ENCODE peak calls at places on chromosomes 7 and 10, in four cellular contexts. H is GM10248, L is AG10803, V is brain microvascular endothelial cell. C is an unnamed sample.

GRCh38 chr7:55965805-55966421 is 1.5 kb downstream of the NIPSNAP2 start:
- DNase-seq in H (no peak), L (peak; percentile 82), V (no peak), C (no peak)

GRCh38 chr10:88991161-88991899 is 732 bp downstream of the FAS start:
- DNase-seq in H (peak; percentile 71), L (peak; percentile 70), V (peak; percentile 66), C (peak; percentile 52)

GRCh38 chr10:132648871-132649528 is 111.4 kb downstream of the INPP5A start:
- DNase-seq in H (no peak), L (no peak), V (no peak), C (no peak)

GRCh38 chr7:13414661-13415105 is 574.8 kb downstream of the ETV1 start:
- DNase-seq in H (no peak), L (no peak), V (peak; percentile 16), C (no peak)

GRCh38 chr7:72493850-72494661 is 81.9 kb upstream of the CALN1 start:
- DNase-seq in H (peak; percentile 66), L (peak; percentile 38), V (peak; percentile 43), C (peak; percentile 18)

GRCh38 chr10:48450233-48450810 is 143.8 kb downstream of the MAPK8 start:
- DNase-seq in H (peak; percentile 10), L (no peak), V (no peak), C (peak; percentile 13)

GRCh38 chr10:12961416-12961815 is 40.1 kb downstream of the CCDC3 start:
- DNase-seq in H (no peak), L (no peak), V (no peak), C (no peak)

GRCh38 chr7:30894866-30895408 is 16.7 kb upstream of the AQP1 start:
- DNase-seq in H (no peak), L (no peak), V (no peak), C (no peak)

GRCh38 chr10:133030791-133031190 is 56.9 kb upstream of the ADGRA1 start:
- DNase-seq in H (no peak), L (no peak), V (no peak), C (no peak)

GRCh38 chr7:30933124-30933893 is 21.7 kb downstream of the AQP1 start:
- DNase-seq in H (peak; percentile 10), L (no peak), V (no peak), C (no peak)

GRCh38 chr7:116426428-116427156 is 72.9 kb upstream of the CAV2 start:
- DNase-seq in H (no peak), L (peak; percentile 79), V (peak; percentile 81), C (no peak)

GRCh38 chr10:33129987-33130386 is 172.0 kb upstream of the ITGB1 start:
- DNase-seq in H (no peak), L (peak; percentile 95), V (peak; percentile 93), C (no peak)

GRCh38 chr7:5679047-5679740 is 102.3 kb downstream of the RNF216 start:
- DNase-seq in H (no peak), L (peak; percentile 28), V (no peak), C (no peak)

GRCh38 chr7:74104702-74105101 is 21.1 kb downstream of the LIMK1 start:
- DNase-seq in H (no peak), L (no peak), V (peak; percentile 19), C (no peak)

GRCh38 chr10:865924-866576 is 65.5 kb downstream of the LARP4B start:
- DNase-seq in H (no peak), L (no peak), V (no peak), C (no peak)

GRCh38 chr7:133252506-133252857 is 396 bp upstream of the EXOC4 start:
- DNase-seq in H (no peak), L (no peak), V (no peak), C (no peak)

GRCh38 chr10:43689955-43690771 is 41.5 kb upstream of the ZNF32 start:
- DNase-seq in H (peak; percentile 92), L (peak; percentile 79), V (peak; percentile 62), C (peak; percentile 69)

GRCh38 chr10:96319754-96320514 is 15.7 kb downstream of the DNTT start:
- DNase-seq in H (no peak), L (no peak), V (peak; percentile 7), C (no peak)

GRCh38 chr7:100686822-100687211 is 7.2 kb downstream of the GIGYF1 start:
- DNase-seq in H (no peak), L (no peak), V (no peak), C (no peak)

GRCh38 chr7:74479066-74479781 is 25.5 kb downstream of the GTF2IRD1 start:
- DNase-seq in H (no peak), L (peak; percentile 10), V (peak; percentile 2), C (no peak)

GRCh38 chr10:58807631-58808024 is 295.0 kb downstream of the BICC1 start:
- DNase-seq in H (no peak), L (peak; percentile 98), V (no peak), C (no peak)

GRCh38 chr10:72173635-72174296 is 42.0 kb upstream of the ANAPC16 start:
- DNase-seq in H (no peak), L (peak; percentile 5), V (no peak), C (no peak)

GRCh38 chr7:157429680-157430224 is 92.9 kb downstream of the DNAJB6 start:
- DNase-seq in H (no peak), L (no peak), V (no peak), C (no peak)

GRCh38 chr10:113381906-113382562 is 170.8 kb upstream of the HABP2 start:
- DNase-seq in H (no peak), L (peak; percentile 82), V (peak; percentile 81), C (no peak)

GRCh38 chr10:90787906-90788491 is 69.8 kb downstream of the HTR7 start:
- DNase-seq in H (no peak), L (peak; percentile 32), V (peak; percentile 37), C (no peak)

GRCh38 chr10:119602241-119603095 is 5.7 kb upstream of the TIAL1 start:
- DNase-seq in H (peak; percentile 43), L (peak; percentile 15), V (peak; percentile 12), C (no peak)
- TF ChIP-seq CTCF in H (peak; percentile 59), L (peak; percentile 64), V (peak; percentile 75), C (no peak)

DNA sequence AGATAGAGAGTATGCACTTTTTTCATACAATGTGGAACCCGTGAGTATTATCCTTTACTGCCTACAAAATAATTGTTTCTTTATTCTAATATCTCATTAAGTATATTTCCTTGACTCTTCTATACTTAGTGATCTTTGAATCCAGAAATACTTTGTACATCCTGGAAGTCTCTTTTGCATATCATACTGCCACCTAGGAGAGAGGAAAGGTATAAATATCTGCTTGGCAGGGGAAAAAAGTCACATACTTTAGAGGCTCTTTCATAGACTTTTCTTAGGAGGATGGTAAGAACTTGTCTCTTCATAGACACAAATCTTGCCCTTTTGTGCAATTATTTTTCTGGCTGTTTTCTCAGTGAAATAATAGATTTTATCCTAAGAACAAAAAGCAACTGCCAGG is 436.0 kb downstream of the PAXIP1 start:
- DNase-seq in H (no peak), L (no peak), V (no peak), C (no peak)
- TF ChIP-seq CTCF in H (no peak), L (no peak), V (no peak), C (no peak)

GRCh38 chr7:80791509-80791929 is 127.3 kb downstream of the SEMA3C start:
- DNase-seq in H (no peak), L (peak; percentile 29), V (no peak), C (no peak)

GRCh38 chr7:80795174-80795573 is 123.7 kb downstream of the SEMA3C start:
- DNase-seq in H (no peak), L (peak; percentile 90), V (no peak), C (no peak)

GRCh38 chr7:80785961-80786360 is 132.9 kb downstream of the SEMA3C start:
- DNase-seq in H (no peak), L (peak; percentile 94), V (no peak), C (no peak)

GRCh38 chr7:80790877-80791276 is 128.0 kb downstream of the SEMA3C start:
- DNase-seq in H (no peak), L (no peak), V (no peak), C (no peak)
- TF ChIP-seq CTCF in H (no peak), L (no peak), V (no peak), C (no peak)

GRCh38 chr10:63352976-63353375 is 112.8 kb downstream of the JMJD1C start:
- DNase-seq in H (no peak), L (no peak), V (no peak), C (no peak)
- TF ChIP-seq CTCF in H (no peak), L (no peak), V (no peak), C (no peak)

DNA sequence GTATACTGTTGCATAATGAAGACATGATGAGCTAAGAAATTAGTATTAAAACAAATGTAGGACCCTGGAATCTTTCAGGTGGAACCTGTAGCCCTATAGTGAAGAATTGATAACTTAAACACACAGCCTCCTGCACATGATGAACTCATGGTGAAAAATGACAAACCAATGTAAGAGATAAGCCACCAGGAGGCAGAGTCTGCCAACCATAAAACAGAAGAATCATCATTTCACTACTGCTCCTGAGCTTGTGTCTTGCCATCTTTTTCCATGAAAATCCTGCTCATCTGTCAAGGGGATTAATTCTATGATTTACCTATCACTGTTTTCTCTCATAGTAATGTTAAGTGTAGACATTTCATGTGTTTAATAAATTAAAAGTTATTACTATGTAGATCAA is 363.9 kb downstream of the MALRD1 start:
- DNase-seq in H (no peak), L (peak; percentile 11), V (peak; percentile 34), C (no peak)
- TF ChIP-seq CTCF in H (peak; percentile 28), L (peak; percentile 49), V (peak; percentile 46), C (no peak)

DNA sequence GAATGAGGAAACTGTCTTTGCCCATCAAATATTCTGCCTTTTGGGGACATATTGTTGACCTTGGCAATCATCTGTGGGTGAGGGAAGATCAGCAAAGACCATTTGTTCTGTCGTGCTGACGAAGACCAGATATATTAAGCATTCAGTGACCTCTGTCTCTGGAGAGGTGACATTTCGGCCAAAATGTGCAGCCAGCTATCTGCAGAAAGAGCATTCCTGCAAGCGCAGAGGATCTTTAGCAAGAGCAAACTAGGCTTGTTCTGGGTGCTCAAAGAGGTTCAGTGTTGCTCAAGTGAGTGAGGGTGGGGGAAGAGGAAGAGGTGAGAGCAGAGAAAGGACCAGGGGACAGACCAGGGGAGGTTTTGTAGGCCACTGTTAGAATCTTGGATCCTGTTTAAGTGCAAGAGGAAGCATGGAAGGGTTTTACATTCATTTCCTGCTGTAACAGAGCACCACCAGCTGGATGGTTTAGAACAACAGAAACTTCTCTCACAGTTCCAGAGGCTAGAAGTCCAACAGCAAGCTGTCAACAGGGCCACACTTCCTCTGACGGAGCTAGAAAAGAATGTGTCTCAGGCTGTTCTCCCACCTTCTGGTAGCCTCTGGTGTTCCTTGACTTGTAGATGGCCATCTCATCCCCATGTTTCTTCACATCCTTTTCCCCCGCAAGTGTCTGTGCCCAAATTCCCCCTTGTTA is 11.2 kb downstream of the C10orf120 start:
- DNase-seq in H (no peak), L (peak; percentile 18), V (peak; percentile 23), C (no peak)
- TF ChIP-seq CTCF in H (no peak), L (no peak), V (no peak), C (no peak)